ENCODE peak calls at places on chromosome 18, in five cellular contexts. One of them, this sample, is unnamed.

GRCh38 chr18:55582325-55582724 is 5.7 kb downstream of the TCF4 start:
- DNase-seq in naive thymus-derived CD8-positive, alpha-beta T cell: no peak
- DNase-seq in stimulated activated CD4-positive, alpha-beta T cell treated with anti-CD3 and anti-CD28 coated beads, TNF-alpha, amount 100 ng/mL, for 24 hours: no peak
- DNase-seq in activated CD8-positive, alpha-beta memory T cell treated with anti-CD3 and anti-CD28 coated beads for 24 hours: no peak
- DNase-seq in posterior vena cava: no peak
- DNase-seq in this sample: no peak

GRCh38 chr18:21110667-21111350 is 804 bp downstream of the ROCK1 start:
- DNase-seq in stimulated activated CD4-positive, alpha-beta T cell treated with anti-CD3 and anti-CD28 coated beads, TNF-alpha, amount 100 ng/mL, for 24 hours: peak; percentile 22
- DNase-seq in posterior vena cava: peak; percentile 87
- DNase-seq in activated CD8-positive, alpha-beta memory T cell treated with anti-CD3 and anti-CD28 coated beads for 24 hours: peak; percentile 86
- DNase-seq in naive thymus-derived CD8-positive, alpha-beta T cell: peak; percentile 65
- DNase-seq in this sample: peak; percentile 91

GRCh38 chr18:73752965-73753364 is 394.7 kb downstream of the FBXO15 start:
- DNase-seq in stimulated activated CD4-positive, alpha-beta T cell treated with anti-CD3 and anti-CD28 coated beads, TNF-alpha, amount 100 ng/mL, for 24 hours: no peak
- DNase-seq in activated CD8-positive, alpha-beta memory T cell treated with anti-CD3 and anti-CD28 coated beads for 24 hours: no peak
- DNase-seq in naive thymus-derived CD8-positive, alpha-beta T cell: no peak
- DNase-seq in posterior vena cava: no peak
- DNase-seq in this sample: no peak

GRCh38 chr18:5513947-5514346 is 29.9 kb downstream of the EPB41L3 start:
- DNase-seq in posterior vena cava: no peak
- DNase-seq in stimulated activated CD4-positive, alpha-beta T cell treated with anti-CD3 and anti-CD28 coated beads, TNF-alpha, amount 100 ng/mL, for 24 hours: no peak
- DNase-seq in naive thymus-derived CD8-positive, alpha-beta T cell: no peak
- DNase-seq in activated CD8-positive, alpha-beta memory T cell treated with anti-CD3 and anti-CD28 coated beads for 24 hours: no peak
- DNase-seq in this sample: no peak

GRCh38 chr18:70454705-70455322 is 166.0 kb downstream of the SOCS6 start:
- DNase-seq in posterior vena cava: no peak
- DNase-seq in stimulated activated CD4-positive, alpha-beta T cell treated with anti-CD3 and anti-CD28 coated beads, TNF-alpha, amount 100 ng/mL, for 24 hours: peak; percentile 12
- DNase-seq in naive thymus-derived CD8-positive, alpha-beta T cell: no peak
- DNase-seq in activated CD8-positive, alpha-beta memory T cell treated with anti-CD3 and anti-CD28 coated beads for 24 hours: no peak
- DNase-seq in this sample: no peak

GRCh38 chr18:73365018-73365417 is 497.2 kb upstream of the NETO1 start:
- DNase-seq in activated CD8-positive, alpha-beta memory T cell treated with anti-CD3 and anti-CD28 coated beads for 24 hours: no peak
- DNase-seq in posterior vena cava: no peak
- DNase-seq in naive thymus-derived CD8-positive, alpha-beta T cell: no peak
- DNase-seq in stimulated activated CD4-positive, alpha-beta T cell treated with anti-CD3 and anti-CD28 coated beads, TNF-alpha, amount 100 ng/mL, for 24 hours: no peak
- DNase-seq in this sample: no peak

GRCh38 chr18:73677458-73677857 is 470.2 kb downstream of the FBXO15 start:
- DNase-seq in stimulated activated CD4-positive, alpha-beta T cell treated with anti-CD3 and anti-CD28 coated beads, TNF-alpha, amount 100 ng/mL, for 24 hours: no peak
- DNase-seq in activated CD8-positive, alpha-beta memory T cell treated with anti-CD3 and anti-CD28 coated beads for 24 hours: no peak
- DNase-seq in naive thymus-derived CD8-positive, alpha-beta T cell: no peak
- DNase-seq in posterior vena cava: no peak
- DNase-seq in this sample: no peak

GRCh38 chr18:77899972-77900754 is 650.5 kb downstream of the GALR1 start:
- DNase-seq in stimulated activated CD4-positive, alpha-beta T cell treated with anti-CD3 and anti-CD28 coated beads, TNF-alpha, amount 100 ng/mL, for 24 hours: peak; percentile 8
- DNase-seq in naive thymus-derived CD8-positive, alpha-beta T cell: peak; percentile 43
- DNase-seq in posterior vena cava: no peak
- DNase-seq in activated CD8-positive, alpha-beta memory T cell treated with anti-CD3 and anti-CD28 coated beads for 24 hours: peak; percentile 82
- DNase-seq in this sample: no peak

GRCh38 chr18:27685807-27686412 is 491.0 kb downstream of the CDH2 start:
- DNase-seq in naive thymus-derived CD8-positive, alpha-beta T cell: no peak
- DNase-seq in stimulated activated CD4-positive, alpha-beta T cell treated with anti-CD3 and anti-CD28 coated beads, TNF-alpha, amount 100 ng/mL, for 24 hours: no peak
- DNase-seq in activated CD8-positive, alpha-beta memory T cell treated with anti-CD3 and anti-CD28 coated beads for 24 hours: no peak
- DNase-seq in posterior vena cava: no peak
- DNase-seq in this sample: no peak

GRCh38 chr18:63199743-63200241 is 119.8 kb downstream of the BCL2 start:
- DNase-seq in posterior vena cava: no peak
- DNase-seq in stimulated activated CD4-positive, alpha-beta T cell treated with anti-CD3 and anti-CD28 coated beads, TNF-alpha, amount 100 ng/mL, for 24 hours: no peak
- DNase-seq in activated CD8-positive, alpha-beta memory T cell treated with anti-CD3 and anti-CD28 coated beads for 24 hours: peak; percentile 75
- DNase-seq in naive thymus-derived CD8-positive, alpha-beta T cell: no peak
- DNase-seq in this sample: no peak

GRCh38 chr18:48833701-48834394 is 116.9 kb downstream of the SMAD7 start:
- DNase-seq in posterior vena cava: no peak
- DNase-seq in activated CD8-positive, alpha-beta memory T cell treated with anti-CD3 and anti-CD28 coated beads for 24 hours: peak; percentile 75
- DNase-seq in naive thymus-derived CD8-positive, alpha-beta T cell: peak; percentile 37
- DNase-seq in stimulated activated CD4-positive, alpha-beta T cell treated with anti-CD3 and anti-CD28 coated beads, TNF-alpha, amount 100 ng/mL, for 24 hours: peak; percentile 28
- DNase-seq in this sample: peak; percentile 33

GRCh38 chr18:78580835-78581339 is 398.7 kb upstream of the SALL3 start:
- DNase-seq in activated CD8-positive, alpha-beta memory T cell treated with anti-CD3 and anti-CD28 coated beads for 24 hours: peak; percentile 17
- DNase-seq in naive thymus-derived CD8-positive, alpha-beta T cell: no peak
- DNase-seq in stimulated activated CD4-positive, alpha-beta T cell treated with anti-CD3 and anti-CD28 coated beads, TNF-alpha, amount 100 ng/mL, for 24 hours: no peak
- DNase-seq in posterior vena cava: no peak
- DNase-seq in this sample: no peak

GRCh38 chr18:23712445-23712844 is 23.2 kb downstream of the LAMA3 start:
- DNase-seq in stimulated activated CD4-positive, alpha-beta T cell treated with anti-CD3 and anti-CD28 coated beads, TNF-alpha, amount 100 ng/mL, for 24 hours: no peak
- DNase-seq in naive thymus-derived CD8-positive, alpha-beta T cell: no peak
- DNase-seq in activated CD8-positive, alpha-beta memory T cell treated with anti-CD3 and anti-CD28 coated beads for 24 hours: no peak
- DNase-seq in posterior vena cava: no peak
- DNase-seq in this sample: no peak

GRCh38 chr18:22204996-22205395 is 35.6 kb downstream of the GATA6 start:
- DNase-seq in naive thymus-derived CD8-positive, alpha-beta T cell: no peak
- DNase-seq in posterior vena cava: no peak
- DNase-seq in activated CD8-positive, alpha-beta memory T cell treated with anti-CD3 and anti-CD28 coated beads for 24 hours: no peak
- DNase-seq in stimulated activated CD4-positive, alpha-beta T cell treated with anti-CD3 and anti-CD28 coated beads, TNF-alpha, amount 100 ng/mL, for 24 hours: no peak
- DNase-seq in this sample: no peak

GRCh38 chr18:30639361-30639760 is 403.2 kb downstream of the DSC3 start:
- DNase-seq in posterior vena cava: no peak
- DNase-seq in stimulated activated CD4-positive, alpha-beta T cell treated with anti-CD3 and anti-CD28 coated beads, TNF-alpha, amount 100 ng/mL, for 24 hours: no peak
- DNase-seq in naive thymus-derived CD8-positive, alpha-beta T cell: no peak
- DNase-seq in activated CD8-positive, alpha-beta memory T cell treated with anti-CD3 and anti-CD28 coated beads for 24 hours: no peak
- DNase-seq in this sample: no peak

GRCh38 chr18:23627964-23628363 is 34.7 kb downstream of the ANKRD29 start:
- DNase-seq in activated CD8-positive, alpha-beta memory T cell treated with anti-CD3 and anti-CD28 coated beads for 24 hours: no peak
- DNase-seq in naive thymus-derived CD8-positive, alpha-beta T cell: no peak
- DNase-seq in stimulated activated CD4-positive, alpha-beta T cell treated with anti-CD3 and anti-CD28 coated beads, TNF-alpha, amount 100 ng/mL, for 24 hours: no peak
- DNase-seq in posterior vena cava: no peak
- DNase-seq in this sample: no peak

GRCh38 chr18:58061349-58061748 is 17.3 kb downstream of the NEDD4L start:
- DNase-seq in posterior vena cava: no peak
- DNase-seq in activated CD8-positive, alpha-beta memory T cell treated with anti-CD3 and anti-CD28 coated beads for 24 hours: no peak
- DNase-seq in naive thymus-derived CD8-positive, alpha-beta T cell: no peak
- DNase-seq in stimulated activated CD4-positive, alpha-beta T cell treated with anti-CD3 and anti-CD28 coated beads, TNF-alpha, amount 100 ng/mL, for 24 hours: no peak
- DNase-seq in this sample: no peak